ENCODE peak calls at places on chromosomes 1 and 21, in four cellular contexts. One of them, this sample, is unnamed.

GRCh38 chr1:208207388-208208131 is 36.6 kb downstream of the PLXNA2 start:
- DNase-seq in A549: no peak
- DNase-seq in H1: no peak
- DNase-seq in HepG2: peak
- DNase-seq in this sample: peak

GRCh38 chr1:92563457-92564216 is 76.9 kb upstream of the GFI1 start:
- DNase-seq in A549: no peak
- DNase-seq in H1: no peak
- DNase-seq in HepG2: no peak
- DNase-seq in this sample: no peak

GRCh38 chr1:33078030-33078591 is 2.8 kb upstream of the AZIN2 start:
- DNase-seq in A549: no peak
- DNase-seq in H1: no peak
- DNase-seq in HepG2: no peak
- DNase-seq in this sample: no peak

GRCh38 chr1:183287191-183287675 is 101.2 kb downstream of the LAMC2 start:
- DNase-seq in A549: no peak
- DNase-seq in H1: no peak
- DNase-seq in HepG2: no peak
- DNase-seq in this sample: peak

GRCh38 chr1:67415041-67415440 is 15.2 kb downstream of the SERBP1 start:
- DNase-seq in A549: no peak
- DNase-seq in H1: no peak
- DNase-seq in HepG2: no peak
- DNase-seq in this sample: no peak

GRCh38 chr1:246104927-246105326 is 402.2 kb downstream of the SMYD3 start:
- DNase-seq in A549: no peak
- DNase-seq in H1: no peak
- DNase-seq in HepG2: no peak
- DNase-seq in this sample: no peak

GRCh38 chr21:29372063-29372802 is 73.5 kb downstream of the BACH1 start:
- DNase-seq in A549: peak
- DNase-seq in H1: peak
- DNase-seq in HepG2: peak
- DNase-seq in this sample: peak

GRCh38 chr1:116167625-116168276 is 56.6 kb downstream of the MAB21L3 start:
- DNase-seq in A549: no peak
- DNase-seq in H1: peak
- DNase-seq in HepG2: no peak
- DNase-seq in this sample: peak

GRCh38 chr1:228765543-228765942 is 30.3 kb downstream of the RHOU start:
- DNase-seq in A549: no peak
- DNase-seq in H1: no peak
- DNase-seq in HepG2: no peak
- DNase-seq in this sample: no peak

GRCh38 chr1:22402336-22403053 is 49.2 kb upstream of the ZBTB40 start:
- DNase-seq in A549: no peak
- DNase-seq in H1: no peak
- DNase-seq in HepG2: no peak
- DNase-seq in this sample: no peak

GRCh38 chr1:156608036-156608674 is 6.9 kb upstream of the GPATCH4 start:
- DNase-seq in A549: peak
- DNase-seq in H1: peak
- DNase-seq in HepG2: peak
- DNase-seq in this sample: peak

GRCh38 chr1:161902146-161902545 is 121.5 kb downstream of the OLFML2B start:
- DNase-seq in A549: no peak
- DNase-seq in H1: no peak
- DNase-seq in HepG2: no peak
- DNase-seq in this sample: no peak

GRCh38 chr1:17670587-17671313 is 84.4 kb upstream of the ACTL8 start:
- DNase-seq in A549: no peak
- DNase-seq in H1: no peak
- DNase-seq in HepG2: no peak
- DNase-seq in this sample: no peak

GRCh38 chr1:41689596-41689995 is 205.1 kb upstream of the EDN2 start:
- DNase-seq in A549: no peak
- DNase-seq in H1: no peak
- DNase-seq in HepG2: no peak
- DNase-seq in this sample: no peak

GRCh38 chr1:119011706-119012105 is 23.6 kb upstream of the TBX15 start:
- DNase-seq in A549: no peak
- DNase-seq in H1: no peak
- DNase-seq in HepG2: no peak
- DNase-seq in this sample: no peak

GRCh38 chr1:198015317-198015716 is 98.1 kb downstream of the LHX9 start:
- DNase-seq in A549: no peak
- DNase-seq in H1: no peak
- DNase-seq in HepG2: no peak
- DNase-seq in this sample: no peak

GRCh38 chr1:46615735-46616134 is 876 bp downstream of the MOB3C start:
- DNase-seq in A549: no peak
- DNase-seq in H1: no peak
- DNase-seq in HepG2: no peak
- DNase-seq in this sample: no peak

GRCh38 chr1:31095298-31095981 is 29.9 kb upstream of the PUM1 start:
- DNase-seq in A549: no peak
- DNase-seq in H1: no peak
- DNase-seq in HepG2: no peak
- DNase-seq in this sample: peak

GRCh38 chr1:163897401-163898169 is 575.8 kb downstream of the NUF2 start:
- DNase-seq in A549: peak
- DNase-seq in H1: no peak
- DNase-seq in HepG2: no peak
- DNase-seq in this sample: no peak

GRCh38 chr1:8740034-8740449 is 77.4 kb downstream of the RERE start:
- DNase-seq in A549: no peak
- DNase-seq in H1: no peak
- DNase-seq in HepG2: peak
- DNase-seq in this sample: peak

GRCh38 chr1:219567341-219567947 is 45.5 kb downstream of the ZC3H11B start:
- DNase-seq in A549: peak
- DNase-seq in H1: no peak
- DNase-seq in HepG2: peak
- DNase-seq in this sample: peak

GRCh38 chr1:218796773-218797172 is 376.9 kb upstream of the LYPLAL1 start:
- DNase-seq in A549: no peak
- DNase-seq in H1: no peak
- DNase-seq in HepG2: no peak
- DNase-seq in this sample: no peak

GRCh38 chr1:55331355-55331754 is 116.2 kb upstream of the USP24 start:
- DNase-seq in A549: no peak
- DNase-seq in H1: no peak
- DNase-seq in HepG2: no peak
- DNase-seq in this sample: no peak

GRCh38 chr1:172820759-172821158 is 161.9 kb downstream of the FASLG start:
- DNase-seq in A549: no peak
- DNase-seq in H1: no peak
- DNase-seq in HepG2: no peak
- DNase-seq in this sample: no peak

GRCh38 chr1:54604572-54605370 is 18.6 kb downstream of the FAM151A start:
- DNase-seq in A549: no peak
- DNase-seq in H1: no peak
- DNase-seq in HepG2: no peak
- DNase-seq in this sample: peak

DNA sequence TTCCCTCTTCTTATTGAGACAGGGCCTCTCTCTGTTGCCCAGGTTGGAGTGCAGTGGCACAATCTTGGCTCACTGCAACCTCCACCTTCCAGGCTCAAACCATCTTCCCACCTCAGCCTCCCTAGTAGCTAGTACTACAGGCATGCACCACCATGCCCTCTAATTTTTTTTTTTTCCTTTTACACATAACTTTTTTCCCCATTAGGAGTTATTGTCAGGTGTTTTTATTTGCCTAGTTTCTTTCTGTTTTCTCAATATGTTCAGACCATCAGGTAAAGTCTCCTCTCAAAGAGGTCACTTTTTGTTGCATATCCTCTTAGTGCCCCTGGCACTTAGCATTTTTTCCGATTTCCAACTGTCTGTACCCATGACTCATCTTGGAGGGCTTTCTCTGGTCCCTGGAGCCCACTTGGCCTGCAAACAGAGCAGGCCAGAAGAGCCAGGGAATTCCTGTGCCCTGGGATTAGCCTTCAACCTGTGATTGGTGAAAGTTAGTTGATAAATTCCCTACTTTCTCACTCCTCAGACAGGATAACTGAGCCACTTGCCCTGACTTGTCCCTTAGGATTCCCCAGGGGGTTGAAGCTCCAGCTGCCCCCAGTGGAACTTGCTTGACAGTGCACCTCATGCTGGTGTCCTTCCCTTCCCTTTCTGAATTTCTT is 2.2 kb downstream of the NTPCR start:
- DNase-seq in A549: peak
- DNase-seq in H1: peak
- DNase-seq in HepG2: peak
- DNase-seq in this sample: peak
- H3K4me2 ChIP-seq in A549: peak
- H3K4me2 ChIP-seq in H1: peak
- H3K4me2 ChIP-seq in HepG2: peak
- H3K4me2 ChIP-seq in this sample: no peak

DNA sequence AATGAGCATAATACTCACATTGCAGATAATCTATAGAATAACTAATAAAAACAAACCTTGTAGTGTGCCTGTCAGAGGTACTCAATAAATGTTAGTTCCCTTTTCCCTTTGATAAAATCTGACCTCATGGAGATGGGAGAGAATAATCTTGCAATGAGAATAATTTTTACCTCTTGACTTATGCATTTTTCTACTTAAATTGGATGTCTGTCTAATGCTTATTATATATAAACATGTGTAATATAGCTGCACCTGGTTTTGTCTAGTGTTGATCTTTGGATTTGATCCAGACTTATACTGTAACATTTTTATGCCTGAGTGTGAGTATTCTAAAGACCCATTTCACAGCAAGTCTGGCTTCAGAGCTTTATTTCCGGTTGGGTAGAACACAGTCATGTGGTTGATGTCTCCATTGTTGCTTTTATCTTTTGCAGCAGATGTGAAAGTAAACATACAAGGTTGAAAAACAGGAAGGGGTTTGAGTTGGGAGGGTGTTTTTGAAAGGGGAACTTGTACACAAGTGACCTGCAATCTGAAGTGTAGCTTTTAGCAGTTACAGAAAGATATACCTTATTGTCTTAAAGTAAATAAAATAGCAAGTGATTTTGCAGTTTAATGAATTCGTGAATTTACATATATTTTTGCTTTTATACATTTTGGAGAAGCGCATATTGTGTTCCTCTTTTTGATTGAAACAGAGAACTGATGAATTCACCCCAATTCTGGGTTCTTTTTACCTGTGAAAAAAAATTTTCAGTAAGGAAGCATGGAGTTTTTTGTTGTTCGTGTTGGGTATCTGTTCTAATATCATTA is 12.5 kb downstream of the EPB41 start:
- DNase-seq in A549: no peak
- DNase-seq in H1: peak
- DNase-seq in HepG2: peak
- DNase-seq in this sample: peak
- TF ChIP-seq JUN in A549: no peak
- TF ChIP-seq JUN in H1: no peak
- TF ChIP-seq JUN in HepG2: no peak
- TF ChIP-seq JUN in this sample: peak

DNA sequence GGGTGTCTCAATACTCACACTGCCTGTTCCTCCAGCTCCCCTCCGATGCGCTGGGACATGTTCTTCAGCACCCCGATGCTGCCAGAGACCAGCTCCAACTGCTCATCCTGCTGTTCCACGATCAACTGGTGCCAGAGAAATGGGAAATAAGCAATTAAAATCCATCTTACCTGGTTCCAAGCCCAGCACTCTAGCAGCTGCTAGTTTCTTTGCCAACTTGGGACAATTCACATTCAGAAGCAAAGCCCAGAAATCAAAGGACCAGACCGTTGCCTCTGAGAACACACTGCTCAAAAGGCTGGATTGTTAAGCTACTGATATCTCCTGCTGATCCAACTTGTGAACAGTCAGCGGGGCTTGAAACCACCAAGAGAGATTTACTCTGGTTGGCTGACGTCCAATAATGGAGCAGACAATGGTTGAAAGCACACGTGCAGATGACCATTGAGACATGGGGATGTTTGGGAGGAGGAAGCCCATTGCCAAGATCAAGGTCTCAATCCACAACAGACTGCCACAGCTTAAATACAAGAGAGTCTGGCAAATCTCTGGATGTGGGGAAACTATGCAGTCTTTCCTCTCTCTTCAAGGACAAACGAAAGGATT is 34.3 kb downstream of the STX6 start:
- DNase-seq in A549: no peak
- DNase-seq in H1: no peak
- DNase-seq in HepG2: peak
- DNase-seq in this sample: peak
- H3K4me2 ChIP-seq in A549: no peak
- H3K4me2 ChIP-seq in H1: no peak
- H3K4me2 ChIP-seq in HepG2: no peak
- H3K4me2 ChIP-seq in this sample: no peak

GRCh38 chr1:186871784-186872183 is 43.0 kb downstream of the PLA2G4A start:
- DNase-seq in A549: no peak
- DNase-seq in H1: no peak
- DNase-seq in HepG2: no peak
- DNase-seq in this sample: no peak
- TF ChIP-seq JUN in A549: no peak
- TF ChIP-seq JUN in H1: no peak
- TF ChIP-seq JUN in HepG2: no peak
- TF ChIP-seq JUN in this sample: no peak

GRCh38 chr1:117608213-117608612 is 2.4 kb downstream of the TENT5C start:
- DNase-seq in A549: no peak
- DNase-seq in H1: no peak
- DNase-seq in HepG2: no peak
- DNase-seq in this sample: no peak
- H3K4me2 ChIP-seq in A549: no peak
- H3K4me2 ChIP-seq in H1: peak
- H3K4me2 ChIP-seq in HepG2: no peak
- H3K4me2 ChIP-seq in this sample: no peak

DNA sequence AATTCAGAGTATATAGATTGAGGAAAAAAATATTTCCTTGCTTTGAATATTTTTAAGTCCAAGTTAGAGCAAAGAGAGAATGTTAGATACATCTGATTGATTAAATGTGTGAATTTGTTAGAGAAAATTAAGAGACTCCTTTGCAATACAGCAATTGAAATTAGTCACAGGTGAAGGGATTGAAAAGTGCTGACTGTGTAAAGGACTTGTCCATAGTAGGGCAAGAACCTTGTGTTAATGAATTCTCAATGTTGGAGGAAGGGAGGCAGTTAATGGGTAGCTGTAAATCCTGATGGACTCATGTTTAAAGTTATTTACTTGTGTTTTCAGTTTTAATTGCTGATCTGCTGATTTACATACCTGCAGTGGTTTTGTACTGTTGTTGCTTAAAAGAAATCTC is 38.6 kb downstream of the ALG6 start:
- DNase-seq in A549: no peak
- DNase-seq in H1: no peak
- DNase-seq in HepG2: no peak
- DNase-seq in this sample: no peak
- TF ChIP-seq JUN in A549: no peak
- TF ChIP-seq JUN in H1: no peak
- TF ChIP-seq JUN in HepG2: no peak
- TF ChIP-seq JUN in this sample: no peak